ENCODE peak calls at places on chromosomes 6 and 20, in seven cellular contexts. N, P, C, F, K, S and V are unnamed samples.

GRCh38 chr20:39909447-39909846 is 779.6 kb downstream of the MAFB start:
- DNase-seq in N (no peak), P (no peak), C (no peak), F (peak), K (no peak), S (no peak), V (no peak)

GRCh38 chr6:150320450-150320849 is 48.4 kb upstream of the IYD start:
- DNase-seq in N (no peak), P (no peak), C (no peak), F (peak), K (no peak), S (no peak), V (peak)

GRCh38 chr6:164010446-164011071 is 596.0 kb downstream of the QKI start:
- DNase-seq in N (no peak), P (no peak), C (no peak), F (no peak), K (no peak), S (no peak), V (no peak)

GRCh38 chr20:62704341-62704948 is 4.2 kb upstream of the NTSR1 start:
- DNase-seq in N (no peak), P (peak), C (peak), F (peak), K (no peak), S (peak), V (peak)

GRCh38 chr6:45502446-45502845 is 124.7 kb upstream of the SUPT3H start:
- DNase-seq in N (no peak), P (no peak), C (no peak), F (no peak), K (no peak), S (no peak), V (no peak)

GRCh38 chr20:13870349-13870748 is 85.5 kb downstream of the NDUFAF5 start:
- DNase-seq in N (peak), P (no peak), C (no peak), F (no peak), K (no peak), S (no peak), V (no peak)

GRCh38 chr6:162463573-162463972 is 264.0 kb downstream of the PRKN start:
- DNase-seq in N (no peak), P (no peak), C (no peak), F (no peak), K (no peak), S (no peak), V (no peak)

GRCh38 chr6:134740473-134741192 is 209.3 kb downstream of the ALDH8A1 start:
- DNase-seq in N (no peak), P (peak), C (peak), F (no peak), K (no peak), S (no peak), V (peak)

GRCh38 chr20:8196096-8196495 is 64.0 kb downstream of the PLCB1 start:
- DNase-seq in N (no peak), P (no peak), C (no peak), F (no peak), K (no peak), S (no peak), V (peak)

GRCh38 chr20:38304845-38305447 is 990 bp downstream of the BPI start:
- DNase-seq in N (peak), P (peak), C (peak), F (no peak), K (no peak), S (no peak), V (peak)

GRCh38 chr6:5866547-5867051 is 140.1 kb downstream of the NRN1 start:
- DNase-seq in N (no peak), P (peak), C (peak), F (no peak), K (no peak), S (peak), V (peak)

GRCh38 chr6:12266571-12266970 is 23.6 kb upstream of the EDN1 start:
- DNase-seq in N (no peak), P (peak), C (peak), F (no peak), K (no peak), S (no peak), V (peak)

GRCh38 chr6:8082954-8083858 is 19.0 kb upstream of the BLOC1S5 start:
- DNase-seq in N (no peak), P (peak), C (peak), F (no peak), K (no peak), S (no peak), V (peak)

GRCh38 chr20:48455606-48456360 is 372.0 kb downstream of the PREX1 start:
- DNase-seq in N (no peak), P (no peak), C (no peak), F (no peak), K (no peak), S (no peak), V (no peak)

GRCh38 chr6:31736026-31736767 is at the start of gene CLIC1:
- DNase-seq in N (peak), P (peak), C (peak), F (peak), K (peak), S (peak), V (peak)

GRCh38 chr6:134979142-134979541 is 29.2 kb upstream of the ALDH8A1 start:
- DNase-seq in N (no peak), P (no peak), C (no peak), F (no peak), K (no peak), S (no peak), V (no peak)

GRCh38 chr6:31356946-31357466 is at the start of gene HLA-B:
- DNase-seq in N (peak), P (peak), C (peak), F (peak), K (peak), S (peak), V (peak)

GRCh38 chr20:10619427-10619826 is 54.4 kb downstream of the JAG1 start:
- DNase-seq in N (no peak), P (peak), C (peak), F (no peak), K (no peak), S (peak), V (peak)

GRCh38 chr20:16615199-16615598 is 42.0 kb upstream of the KIF16B start:
- DNase-seq in N (no peak), P (peak), C (peak), F (no peak), K (no peak), S (no peak), V (peak)

GRCh38 chr6:29632789-29633531 is at the start of gene GABBR1:
- DNase-seq in N (peak), P (peak), C (peak), F (peak), K (no peak), S (peak), V (peak)

GRCh38 chr6:3230275-3231212 is 3.1 kb upstream of the TUBB2B start:
- DNase-seq in N (peak), P (peak), C (peak), F (no peak), K (no peak), S (peak), V (peak)

GRCh38 chr6:142378138-142378875 is 76.5 kb downstream of the ADGRG6 start:
- DNase-seq in N (no peak), P (peak), C (peak), F (no peak), K (peak), S (peak), V (peak)